ENCODE peak calls at places on chromosomes 6 and 20, in six cellular contexts. E is thoracic aorta; O is activated naive CD8-positive, alpha-beta T cell treated with anti-CD3 and anti-CD28 coated beads for 36 hours; K is stimulated activated CD8-positive, alpha-beta memory T cell treated with anti-CD3 and anti-CD28 coated beads, Interleukin-4, amount 100 ng/mL, for 24 hours; G is NCI-H1092; A is effector CD8-positive, alpha-beta T cell. J is an unnamed sample.

GRCh38 chr6:96433950-96434349 is 87.7 kb upstream of the UFL1 start:
- DNase-seq in E (no peak), O (no peak), K (no peak), G (no peak), A (no peak), J (no peak)

GRCh38 chr6:118501099-118501498 is 47.0 kb upstream of the PLN start:
- DNase-seq in E (no peak), O (no peak), K (no peak), G (no peak), A (no peak), J (no peak)

GRCh38 chr6:16684195-16684689 is 77.0 kb downstream of the ATXN1 start:
- DNase-seq in E (no peak), O (no peak), K (no peak), G (no peak), A (no peak), J (no peak)

GRCh38 chr6:162640756-162641155 is 86.8 kb downstream of the PRKN start:
- DNase-seq in E (no peak), O (no peak), K (no peak), G (no peak), A (no peak), J (no peak)

GRCh38 chr20:53331151-53331973 is 262.3 kb downstream of the ZNF217 start:
- DNase-seq in E (no peak), O (no peak), K (no peak), G (no peak), A (no peak), J (no peak)

GRCh38 chr20:37804584-37805566 is 98.1 kb upstream of the VSTM2L start:
- DNase-seq in E (no peak), O (no peak), K (no peak), G (no peak), A (no peak), J (peak)

GRCh38 chr6:46964716-46965519 is 43.2 kb upstream of the ADGRF5 start:
- DNase-seq in E (no peak), O (no peak), K (no peak), G (no peak), A (no peak), J (no peak)

GRCh38 chr6:90478789-90479602 is 107.9 kb downstream of the MAP3K7 start:
- DNase-seq in E (peak), O (peak), K (peak), G (peak), A (peak), J (peak)

GRCh38 chr20:58048096-58048702 is 180.3 kb downstream of the ANKRD60 start:
- DNase-seq in E (no peak), O (no peak), K (no peak), G (no peak), A (no peak), J (peak)